ENCODE peak calls at places on chromosomes 13 and 19, in six cellular contexts. F, V, B, J, U and X are unnamed samples.

GRCh38 chr19:9857076-9857721 is 22.1 kb downstream of the PIN1 start:
- DNase-seq in F (no peak), V (no peak), B (no peak), J (no peak), U (no peak), X (no peak)

GRCh38 chr13:44317752-44318550 is 55.7 kb upstream of the SERP2 start:
- DNase-seq in F (peak), V (no peak), B (peak), J (no peak), U (no peak), X (no peak)

GRCh38 chr13:25001807-25002206 is 94.1 kb upstream of the PABPC3 start:
- DNase-seq in F (no peak), V (no peak), B (no peak), J (no peak), U (no peak), X (no peak)

GRCh38 chr19:46697142-46697960 is 19.6 kb downstream of the PRKD2 start:
- DNase-seq in F (no peak), V (no peak), B (peak), J (peak), U (peak), X (peak)

GRCh38 chr13:102580552-102581169 is 16.1 kb upstream of the TPP2 start:
- DNase-seq in F (peak), V (no peak), B (peak), J (no peak), U (peak), X (no peak)

GRCh38 chr19:38742906-38743305 is 1.4 kb downstream of the CAPN12 start:
- DNase-seq in F (no peak), V (no peak), B (no peak), J (no peak), U (no peak), X (no peak)

GRCh38 chr13:45492538-45492937 is 27.8 kb downstream of the COG3 start:
- DNase-seq in F (no peak), V (no peak), B (peak), J (no peak), U (no peak), X (no peak)

GRCh38 chr19:49161987-49162386 is 4.4 kb downstream of the TRPM4 start:
- DNase-seq in F (no peak), V (no peak), B (no peak), J (no peak), U (no peak), X (no peak)

GRCh38 chr19:40599331-40600085 is 1.7 kb upstream of the LTBP4 start:
- DNase-seq in F (peak), V (no peak), B (no peak), J (no peak), U (no peak), X (no peak)

GRCh38 chr13:45821861-45822260 is 29.7 kb downstream of the SIAH3 start:
- DNase-seq in F (no peak), V (no peak), B (no peak), J (no peak), U (no peak), X (no peak)

GRCh38 chr19:32018014-32018413 is 327.4 kb upstream of the ZNF507 start:
- DNase-seq in F (no peak), V (no peak), B (no peak), J (no peak), U (no peak), X (no peak)

GRCh38 chr13:109973279-109973678 is 186.9 kb upstream of the IRS2 start:
- DNase-seq in F (no peak), V (no peak), B (no peak), J (no peak), U (no peak), X (no peak)

GRCh38 chr13:97423300-97424045 is 10.5 kb upstream of the RAP2A start:
- DNase-seq in F (no peak), V (no peak), B (no peak), J (no peak), U (no peak), X (no peak)

GRCh38 chr19:10848208-10848843 is at the start of gene C19orf38:
- DNase-seq in F (no peak), V (no peak), B (no peak), J (no peak), U (no peak), X (no peak)

GRCh38 chr13:62014299-62014698 is 598.6 kb upstream of the PCDH20 start:
- DNase-seq in F (peak), V (no peak), B (no peak), J (no peak), U (peak), X (no peak)

GRCh38 chr19:35266904-35267817 is 1.6 kb upstream of the USF2 start:
- DNase-seq in F (peak), V (no peak), B (peak), J (peak), U (no peak), X (peak)